ENCODE peak calls at places on chromosome 10, in eight cellular contexts. One of them, this sample, is unnamed.

GRCh38 chr10:113991091-113991860 is 52.4 kb upstream of the ADRB1 start:
- DNase-seq in NCI-H1092: no peak
- DNase-seq in activated CD8-positive, alpha-beta memory T cell treated with anti-CD3 and anti-CD28 coated beads, Interleukin-2, amount 10 ng/mL, durations not matched to agents 7 days and 5 days: peak; percentile 81
- DNase-seq in mammary epithelial cell: no peak
- DNase-seq in NCI-H460: no peak
- DNase-seq in activated T-cell treated with anti-CD3 and anti-CD28 coated beads, Interleukin-2, amount 50 U/mL, for 24 hours: peak; percentile 41
- DNase-seq in progenitor cell of endocrine pancreas: no peak
- DNase-seq in mesothelial cell of epicardium: no peak
- DNase-seq in this sample: no peak

GRCh38 chr10:119284679-119285096 is 77.3 kb downstream of the GRK5 start:
- DNase-seq in NCI-H1092: no peak
- DNase-seq in mesothelial cell of epicardium: no peak
- DNase-seq in mammary epithelial cell: no peak
- DNase-seq in progenitor cell of endocrine pancreas: no peak
- DNase-seq in NCI-H460: no peak
- DNase-seq in activated T-cell treated with anti-CD3 and anti-CD28 coated beads, Interleukin-2, amount 50 U/mL, for 24 hours: no peak
- DNase-seq in activated CD8-positive, alpha-beta memory T cell treated with anti-CD3 and anti-CD28 coated beads, Interleukin-2, amount 10 ng/mL, durations not matched to agents 7 days and 5 days: no peak
- DNase-seq in this sample: no peak

GRCh38 chr10:129594811-129595210 is 127.8 kb downstream of the MGMT start:
- DNase-seq in NCI-H460: no peak
- DNase-seq in NCI-H1092: no peak
- DNase-seq in mammary epithelial cell: no peak
- DNase-seq in activated CD8-positive, alpha-beta memory T cell treated with anti-CD3 and anti-CD28 coated beads, Interleukin-2, amount 10 ng/mL, durations not matched to agents 7 days and 5 days: no peak
- DNase-seq in progenitor cell of endocrine pancreas: no peak
- DNase-seq in activated T-cell treated with anti-CD3 and anti-CD28 coated beads, Interleukin-2, amount 50 U/mL, for 24 hours: no peak
- DNase-seq in mesothelial cell of epicardium: no peak
- DNase-seq in this sample: no peak

GRCh38 chr10:125129076-125129458 is 31.3 kb downstream of the CTBP2 start:
- DNase-seq in NCI-H1092: no peak
- DNase-seq in activated T-cell treated with anti-CD3 and anti-CD28 coated beads, Interleukin-2, amount 50 U/mL, for 24 hours: no peak
- DNase-seq in mammary epithelial cell: no peak
- DNase-seq in mesothelial cell of epicardium: no peak
- DNase-seq in NCI-H460: no peak
- DNase-seq in activated CD8-positive, alpha-beta memory T cell treated with anti-CD3 and anti-CD28 coated beads, Interleukin-2, amount 10 ng/mL, durations not matched to agents 7 days and 5 days: no peak
- DNase-seq in progenitor cell of endocrine pancreas: no peak
- DNase-seq in this sample: no peak

GRCh38 chr10:16799621-16800020 is 17.6 kb downstream of the RSU1 start:
- DNase-seq in activated T-cell treated with anti-CD3 and anti-CD28 coated beads, Interleukin-2, amount 50 U/mL, for 24 hours: no peak
- DNase-seq in progenitor cell of endocrine pancreas: no peak
- DNase-seq in NCI-H460: no peak
- DNase-seq in NCI-H1092: no peak
- DNase-seq in mammary epithelial cell: no peak
- DNase-seq in mesothelial cell of epicardium: no peak
- DNase-seq in activated CD8-positive, alpha-beta memory T cell treated with anti-CD3 and anti-CD28 coated beads, Interleukin-2, amount 10 ng/mL, durations not matched to agents 7 days and 5 days: no peak
- DNase-seq in this sample: no peak

GRCh38 chr10:45000138-45000763 is 472 bp upstream of the ZNF22 start:
- DNase-seq in mammary epithelial cell: no peak
- DNase-seq in NCI-H1092: no peak
- DNase-seq in activated CD8-positive, alpha-beta memory T cell treated with anti-CD3 and anti-CD28 coated beads, Interleukin-2, amount 10 ng/mL, durations not matched to agents 7 days and 5 days: no peak
- DNase-seq in progenitor cell of endocrine pancreas: no peak
- DNase-seq in activated T-cell treated with anti-CD3 and anti-CD28 coated beads, Interleukin-2, amount 50 U/mL, for 24 hours: no peak
- DNase-seq in NCI-H460: no peak
- DNase-seq in mesothelial cell of epicardium: no peak
- DNase-seq in this sample: no peak

GRCh38 chr10:127163632-127164031 is 32.8 kb downstream of the INSYN2A start:
- DNase-seq in NCI-H1092: no peak
- DNase-seq in NCI-H460: no peak
- DNase-seq in activated CD8-positive, alpha-beta memory T cell treated with anti-CD3 and anti-CD28 coated beads, Interleukin-2, amount 10 ng/mL, durations not matched to agents 7 days and 5 days: no peak
- DNase-seq in progenitor cell of endocrine pancreas: no peak
- DNase-seq in mesothelial cell of epicardium: no peak
- DNase-seq in mammary epithelial cell: peak; percentile 16
- DNase-seq in activated T-cell treated with anti-CD3 and anti-CD28 coated beads, Interleukin-2, amount 50 U/mL, for 24 hours: no peak
- DNase-seq in this sample: no peak

GRCh38 chr10:110502851-110503301 is 5.2 kb downstream of the DUSP5 start:
- DNase-seq in NCI-H1092: peak; percentile 77
- DNase-seq in mammary epithelial cell: peak; percentile 55
- DNase-seq in mesothelial cell of epicardium: no peak
- DNase-seq in activated CD8-positive, alpha-beta memory T cell treated with anti-CD3 and anti-CD28 coated beads, Interleukin-2, amount 10 ng/mL, durations not matched to agents 7 days and 5 days: no peak
- DNase-seq in progenitor cell of endocrine pancreas: no peak
- DNase-seq in NCI-H460: no peak
- DNase-seq in activated T-cell treated with anti-CD3 and anti-CD28 coated beads, Interleukin-2, amount 50 U/mL, for 24 hours: peak; percentile 52
- DNase-seq in this sample: peak; percentile 31

GRCh38 chr10:129771024-129771423 is 193.1 kb downstream of the EBF3 start:
- DNase-seq in NCI-H460: no peak
- DNase-seq in mammary epithelial cell: no peak
- DNase-seq in activated T-cell treated with anti-CD3 and anti-CD28 coated beads, Interleukin-2, amount 50 U/mL, for 24 hours: no peak
- DNase-seq in activated CD8-positive, alpha-beta memory T cell treated with anti-CD3 and anti-CD28 coated beads, Interleukin-2, amount 10 ng/mL, durations not matched to agents 7 days and 5 days: peak; percentile 22
- DNase-seq in NCI-H1092: no peak
- DNase-seq in mesothelial cell of epicardium: peak; percentile 14
- DNase-seq in progenitor cell of endocrine pancreas: peak; percentile 7
- DNase-seq in this sample: no peak